ENCODE peak calls at places on chromosomes 6 and 20, in four cellular contexts. One of them, this sample, is unnamed.

GRCh38 chr20:21433329-21433890 is 36.1 kb upstream of the NKX2-4 start:
- DNase-seq in fibroblast of pulmonary artery: peak
- DNase-seq in H9: no peak
- DNase-seq in CD8-positive, alpha-beta T cell: no peak
- DNase-seq in this sample: peak

GRCh38 chr20:47489448-47489872 is 12.2 kb upstream of the NCOA3 start:
- DNase-seq in fibroblast of pulmonary artery: no peak
- DNase-seq in H9: no peak
- DNase-seq in CD8-positive, alpha-beta T cell: peak
- DNase-seq in this sample: no peak

GRCh38 chr6:31666337-31666960 is 569 bp downstream of the CSNK2B start:
- DNase-seq in fibroblast of pulmonary artery: no peak
- DNase-seq in H9: no peak
- DNase-seq in CD8-positive, alpha-beta T cell: no peak
- DNase-seq in this sample: no peak

GRCh38 chr6:130050230-130050629 is 31.8 kb downstream of the L3MBTL3 start:
- DNase-seq in fibroblast of pulmonary artery: peak
- DNase-seq in H9: no peak
- DNase-seq in CD8-positive, alpha-beta T cell: no peak
- DNase-seq in this sample: peak

GRCh38 chr6:168683621-168684020 is 242.6 kb downstream of the SMOC2 start:
- DNase-seq in fibroblast of pulmonary artery: no peak
- DNase-seq in H9: no peak
- DNase-seq in CD8-positive, alpha-beta T cell: no peak
- DNase-seq in this sample: no peak

GRCh38 chr6:28205879-28206278 is 19.2 kb upstream of the ZSCAN9 start:
- DNase-seq in fibroblast of pulmonary artery: no peak
- DNase-seq in H9: no peak
- DNase-seq in CD8-positive, alpha-beta T cell: no peak
- DNase-seq in this sample: no peak

GRCh38 chr6:68641172-68641571 is 6.1 kb downstream of the ADGRB3 start:
- DNase-seq in fibroblast of pulmonary artery: no peak
- DNase-seq in H9: no peak
- DNase-seq in CD8-positive, alpha-beta T cell: no peak
- DNase-seq in this sample: no peak

GRCh38 chr6:8845691-8846090 is 410.3 kb upstream of the SLC35B3 start:
- DNase-seq in fibroblast of pulmonary artery: no peak
- DNase-seq in H9: no peak
- DNase-seq in CD8-positive, alpha-beta T cell: no peak
- DNase-seq in this sample: no peak

GRCh38 chr20:57008217-57008616 is 258.2 kb downstream of the BMP7 start:
- DNase-seq in fibroblast of pulmonary artery: no peak
- DNase-seq in H9: no peak
- DNase-seq in CD8-positive, alpha-beta T cell: no peak
- DNase-seq in this sample: no peak

GRCh38 chr6:37287519-37288157 is 29.7 kb upstream of the TMEM217 start:
- DNase-seq in fibroblast of pulmonary artery: no peak
- DNase-seq in H9: no peak
- DNase-seq in CD8-positive, alpha-beta T cell: no peak
- DNase-seq in this sample: no peak

GRCh38 chr20:50540620-50541605 is 30.7 kb downstream of the PTPN1 start:
- DNase-seq in fibroblast of pulmonary artery: peak
- DNase-seq in H9: no peak
- DNase-seq in CD8-positive, alpha-beta T cell: no peak
- DNase-seq in this sample: peak

GRCh38 chr6:1263039-1263849 is 48.7 kb upstream of the FOXQ1 start:
- DNase-seq in fibroblast of pulmonary artery: no peak
- DNase-seq in H9: peak
- DNase-seq in CD8-positive, alpha-beta T cell: no peak
- DNase-seq in this sample: peak
- TF ChIP-seq CTCF in fibroblast of pulmonary artery: no peak
- TF ChIP-seq CTCF in H9: peak
- TF ChIP-seq CTCF in CD8-positive, alpha-beta T cell: no peak
- TF ChIP-seq CTCF in this sample: peak

GRCh38 chr6:158387578-158387977 is 75.3 kb downstream of the TULP4 start:
- DNase-seq in fibroblast of pulmonary artery: no peak
- DNase-seq in H9: no peak
- DNase-seq in CD8-positive, alpha-beta T cell: no peak
- DNase-seq in this sample: no peak

GRCh38 chr6:158388727-158389126 is 76.5 kb downstream of the TULP4 start:
- DNase-seq in fibroblast of pulmonary artery: no peak
- DNase-seq in H9: no peak
- DNase-seq in CD8-positive, alpha-beta T cell: no peak
- DNase-seq in this sample: no peak

GRCh38 chr6:158384671-158385110 is 72.4 kb downstream of the TULP4 start:
- DNase-seq in fibroblast of pulmonary artery: no peak
- DNase-seq in H9: no peak
- DNase-seq in CD8-positive, alpha-beta T cell: no peak
- DNase-seq in this sample: no peak

GRCh38 chr6:158389188-158389919 is 77.1 kb downstream of the TULP4 start:
- DNase-seq in fibroblast of pulmonary artery: peak
- DNase-seq in H9: no peak
- DNase-seq in CD8-positive, alpha-beta T cell: no peak
- DNase-seq in this sample: no peak

GRCh38 chr6:158387036-158387435 is 74.8 kb downstream of the TULP4 start:
- DNase-seq in fibroblast of pulmonary artery: no peak
- DNase-seq in H9: no peak
- DNase-seq in CD8-positive, alpha-beta T cell: no peak
- DNase-seq in this sample: no peak
- TF ChIP-seq CTCF in fibroblast of pulmonary artery: peak
- TF ChIP-seq CTCF in H9: peak
- TF ChIP-seq CTCF in CD8-positive, alpha-beta T cell: peak
- TF ChIP-seq CTCF in this sample: peak

GRCh38 chr20:18362916-18363315 is 74.6 kb downstream of the ZNF133 start:
- DNase-seq in fibroblast of pulmonary artery: no peak
- DNase-seq in H9: no peak
- DNase-seq in CD8-positive, alpha-beta T cell: no peak
- DNase-seq in this sample: no peak

GRCh38 chr20:18360601-18361000 is 72.3 kb downstream of the ZNF133 start:
- DNase-seq in fibroblast of pulmonary artery: no peak
- DNase-seq in H9: peak
- DNase-seq in CD8-positive, alpha-beta T cell: no peak
- DNase-seq in this sample: no peak

GRCh38 chr20:18364768-18365167 is 76.4 kb downstream of the ZNF133 start:
- DNase-seq in fibroblast of pulmonary artery: no peak
- DNase-seq in H9: no peak
- DNase-seq in CD8-positive, alpha-beta T cell: no peak
- DNase-seq in this sample: no peak

GRCh38 chr20:18361678-18362077 is 73.4 kb downstream of the ZNF133 start:
- DNase-seq in fibroblast of pulmonary artery: no peak
- DNase-seq in H9: no peak
- DNase-seq in CD8-positive, alpha-beta T cell: no peak
- DNase-seq in this sample: no peak

GRCh38 chr20:18363708-18364107 is 75.4 kb downstream of the ZNF133 start:
- DNase-seq in fibroblast of pulmonary artery: no peak
- DNase-seq in H9: no peak
- DNase-seq in CD8-positive, alpha-beta T cell: no peak
- DNase-seq in this sample: no peak
- TF ChIP-seq CTCF in fibroblast of pulmonary artery: no peak
- TF ChIP-seq CTCF in H9: no peak
- TF ChIP-seq CTCF in CD8-positive, alpha-beta T cell: no peak
- TF ChIP-seq CTCF in this sample: no peak

GRCh38 chr20:17026346-17026745 is 200.5 kb upstream of the PCSK2 start:
- DNase-seq in fibroblast of pulmonary artery: no peak
- DNase-seq in H9: no peak
- DNase-seq in CD8-positive, alpha-beta T cell: no peak
- DNase-seq in this sample: no peak
- TF ChIP-seq CTCF in fibroblast of pulmonary artery: no peak
- TF ChIP-seq CTCF in H9: no peak
- TF ChIP-seq CTCF in CD8-positive, alpha-beta T cell: no peak
- TF ChIP-seq CTCF in this sample: no peak

DNA sequence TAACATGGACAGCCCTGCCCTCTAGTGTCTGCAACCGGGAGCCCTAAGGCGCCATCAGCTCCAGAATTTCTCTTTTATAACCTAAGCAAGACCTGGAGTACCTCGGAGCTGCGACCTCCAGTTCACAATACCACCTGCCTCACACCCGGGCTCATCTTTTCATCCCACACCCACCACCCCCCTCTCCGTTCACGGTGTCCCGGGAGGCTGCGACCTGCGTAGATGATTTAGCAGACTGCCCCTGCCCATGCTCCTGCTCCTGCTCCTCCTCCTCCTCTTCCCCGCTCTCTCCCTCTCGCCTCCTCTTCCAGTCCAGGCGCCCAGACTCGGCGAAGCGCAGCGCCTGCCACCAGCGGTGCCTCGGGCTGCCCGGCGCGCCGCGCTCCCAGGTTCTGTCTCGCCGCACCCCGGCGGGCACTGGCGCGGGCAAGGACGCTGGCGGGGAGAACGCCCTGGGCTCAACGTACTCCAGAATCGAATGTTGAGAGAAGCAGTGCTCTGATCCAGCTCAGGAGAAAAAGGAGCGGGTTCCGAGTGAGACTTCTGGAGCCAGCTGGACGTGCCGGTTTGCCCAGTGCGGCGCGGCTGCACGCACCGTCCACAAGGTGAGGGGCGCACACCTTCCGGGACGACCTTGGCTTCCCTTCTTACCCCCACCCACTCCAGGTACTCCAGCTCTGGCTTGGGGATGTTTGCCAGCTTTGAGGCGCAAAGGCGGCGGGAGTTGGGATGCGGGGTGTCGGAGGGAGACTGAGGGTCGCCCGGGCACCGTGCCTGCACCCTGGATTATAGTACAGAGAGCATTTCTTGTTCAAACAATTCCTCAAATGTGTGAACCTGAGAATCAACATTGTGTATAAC is at the start of gene HTR1E:
- DNase-seq in fibroblast of pulmonary artery: peak
- DNase-seq in H9: peak
- DNase-seq in CD8-positive, alpha-beta T cell: no peak
- DNase-seq in this sample: no peak
- TF ChIP-seq CTCF in fibroblast of pulmonary artery: peak
- TF ChIP-seq CTCF in H9: peak
- TF ChIP-seq CTCF in CD8-positive, alpha-beta T cell: no peak
- TF ChIP-seq CTCF in this sample: peak

DNA sequence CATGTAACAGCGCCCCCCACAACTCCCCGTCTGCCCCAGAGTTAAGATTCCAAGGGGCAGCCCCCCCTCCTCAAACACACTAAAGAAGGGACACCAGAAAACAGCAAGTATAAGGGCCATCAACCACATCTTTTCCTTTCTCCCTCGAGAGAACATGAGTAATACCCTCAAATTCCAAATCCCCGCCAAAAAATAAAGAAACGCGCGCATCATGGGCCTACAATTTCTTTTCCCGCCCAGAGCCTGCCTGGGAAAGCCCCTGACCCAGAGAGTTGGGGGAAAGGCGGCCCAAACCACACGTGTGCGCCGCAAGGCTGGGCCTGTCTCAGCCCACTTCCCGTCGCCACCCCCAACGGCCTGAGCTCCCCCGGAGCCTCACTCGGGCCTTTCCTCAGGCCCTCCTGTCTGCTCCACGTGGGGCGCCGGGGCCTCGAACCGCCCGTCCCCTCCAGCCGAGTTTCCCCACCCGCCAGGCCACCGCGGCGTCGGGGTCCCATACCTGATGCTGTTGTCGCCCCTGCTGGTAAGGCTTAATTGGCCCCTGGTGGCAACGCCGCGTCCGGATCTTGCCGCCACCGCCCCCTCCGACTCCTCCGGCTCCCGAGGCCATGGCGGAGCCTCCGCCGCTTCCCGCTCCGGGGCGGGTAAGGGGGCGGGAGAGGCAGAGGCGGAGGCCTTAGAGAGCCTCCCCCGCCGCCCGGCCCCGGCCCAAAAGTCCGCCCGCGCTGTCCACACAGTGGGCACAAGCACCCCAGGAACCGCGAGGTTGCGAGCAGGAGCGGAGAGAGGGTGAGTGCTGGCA is 746 bp downstream of the NUP153 start:
- DNase-seq in fibroblast of pulmonary artery: peak
- DNase-seq in H9: peak
- DNase-seq in CD8-positive, alpha-beta T cell: peak
- DNase-seq in this sample: peak
- TF ChIP-seq CTCF in fibroblast of pulmonary artery: no peak
- TF ChIP-seq CTCF in H9: peak
- TF ChIP-seq CTCF in CD8-positive, alpha-beta T cell: no peak
- TF ChIP-seq CTCF in this sample: peak

DNA sequence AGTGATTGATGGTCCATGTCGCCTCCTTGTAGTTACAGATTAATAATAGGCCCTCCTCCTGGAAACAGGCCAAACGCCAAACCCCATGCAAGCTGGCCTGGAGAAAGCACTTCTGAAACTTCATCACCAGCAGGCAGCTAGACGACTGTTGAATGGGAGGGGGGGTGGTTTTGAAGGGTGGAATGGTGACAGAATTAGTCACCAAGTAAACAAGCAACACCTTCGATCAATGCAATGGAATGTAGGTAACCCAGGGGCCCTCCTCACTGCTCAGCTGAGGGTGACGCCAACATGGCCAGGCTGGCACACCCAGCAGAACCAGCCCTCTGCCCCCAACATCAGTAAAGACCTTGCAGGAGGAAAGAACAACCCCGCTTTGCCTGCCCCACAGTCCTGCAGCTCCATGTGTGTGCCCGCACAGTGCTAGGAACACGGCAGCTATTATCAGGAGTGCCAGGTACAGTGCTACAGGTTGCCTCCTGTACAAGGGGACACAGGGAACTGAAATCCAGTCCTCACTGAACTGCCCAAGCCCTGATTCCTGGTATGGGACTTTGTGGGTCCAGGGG is 2.7 kb downstream of the BCAS1 start:
- DNase-seq in fibroblast of pulmonary artery: peak
- DNase-seq in H9: peak
- DNase-seq in CD8-positive, alpha-beta T cell: no peak
- DNase-seq in this sample: no peak
- TF ChIP-seq CTCF in fibroblast of pulmonary artery: no peak
- TF ChIP-seq CTCF in H9: no peak
- TF ChIP-seq CTCF in CD8-positive, alpha-beta T cell: no peak
- TF ChIP-seq CTCF in this sample: no peak

DNA sequence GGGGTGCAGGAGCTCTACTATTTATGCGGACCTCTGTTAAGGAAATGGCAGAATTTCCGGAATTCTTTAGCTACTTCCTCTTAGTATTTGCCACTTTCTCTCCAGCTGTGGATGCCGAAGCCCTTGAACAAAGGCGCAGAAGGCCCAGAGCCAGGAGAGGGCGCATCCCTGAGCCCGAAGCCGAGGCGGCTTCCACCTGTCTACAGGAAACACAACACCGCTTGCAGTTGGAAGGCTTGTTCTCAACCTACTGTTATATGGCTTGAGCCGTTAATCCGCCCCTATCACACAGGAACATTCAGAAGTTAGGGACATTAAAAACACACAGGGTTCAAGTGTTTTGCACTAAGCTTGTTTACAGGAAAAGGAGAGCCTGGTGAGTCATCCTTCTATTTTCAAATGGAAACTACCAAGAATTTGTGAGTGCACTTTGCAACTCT is 417.1 kb downstream of the BCKDHB start:
- DNase-seq in fibroblast of pulmonary artery: peak
- DNase-seq in H9: peak
- DNase-seq in CD8-positive, alpha-beta T cell: no peak
- DNase-seq in this sample: no peak
- TF ChIP-seq CTCF in fibroblast of pulmonary artery: peak
- TF ChIP-seq CTCF in H9: peak
- TF ChIP-seq CTCF in CD8-positive, alpha-beta T cell: no peak
- TF ChIP-seq CTCF in this sample: no peak